ENCODE peak calls at places on chromosomes 12 and 14, in nine cellular contexts. O, F, B, U, I, M, Q, W and V are unnamed samples.

GRCh38 chr14:61561144-61561543 is 134.2 kb upstream of the HIF1A start:
- DNase-seq in M (no peak), I (no peak), F (no peak), Q (no peak), W (no peak), O (peak), B (no peak), U (peak), V (no peak)

GRCh38 chr14:38042356-38042755 is 165.3 kb upstream of the SSTR1 start:
- DNase-seq in F (no peak), W (no peak), Q (no peak), B (no peak), M (no peak), I (no peak), O (no peak), U (peak), V (no peak)

GRCh38 chr12:104602901-104603300 is 146.2 kb downstream of the CHST11 start:
- DNase-seq in W (no peak), F (no peak), Q (no peak), B (peak), O (peak), U (no peak), I (no peak), M (no peak), V (no peak)

GRCh38 chr12:45379261-45379660 is 163.4 kb downstream of the ANO6 start:
- DNase-seq in W (no peak), Q (no peak), M (peak), B (peak), O (peak), F (no peak), U (peak), I (no peak), V (no peak)

GRCh38 chr12:49553512-49554088 is 14.3 kb downstream of the MCRS1 start:
- DNase-seq in Q (no peak), B (peak), W (peak), O (peak), I (no peak), U (peak), F (no peak), M (peak), V (no peak)

GRCh38 chr12:26867084-26867483 is 34.1 kb upstream of the ITPR2 start:
- DNase-seq in M (no peak), W (peak), I (no peak), U (no peak), B (no peak), Q (no peak), F (no peak), O (no peak), V (no peak)

GRCh38 chr12:103313894-103314293 is 181.9 kb downstream of the C12orf42 start:
- DNase-seq in M (no peak), F (no peak), I (no peak), W (peak), U (no peak), O (no peak), B (no peak), Q (no peak), V (no peak)

GRCh38 chr12:7935773-7936581 is at the start of gene SLC2A3:
- DNase-seq in O (peak), W (peak), M (no peak), B (peak), I (peak), Q (peak), F (no peak), U (peak), V (peak)

GRCh38 chr12:103901518-103902173 is 28.6 kb upstream of the HSP90B1 start:
- DNase-seq in I (no peak), Q (no peak), W (no peak), B (no peak), F (no peak), O (no peak), U (no peak), M (no peak), V (no peak)

GRCh38 chr12:112170971-112171596 is 45.7 kb downstream of the TRAFD1 start:
- DNase-seq in W (no peak), I (peak), O (no peak), U (no peak), F (no peak), M (no peak), B (no peak), Q (no peak), V (no peak)

GRCh38 chr12:46908236-46908935 is 82.6 kb upstream of the SLC38A4 start:
- DNase-seq in U (peak), W (no peak), I (no peak), F (no peak), Q (no peak), O (peak), M (no peak), B (peak), V (no peak)

GRCh38 chr12:20366776-20367409 is 1.4 kb upstream of the PDE3A start:
- DNase-seq in O (no peak), M (no peak), B (no peak), I (no peak), Q (no peak), F (no peak), U (no peak), W (no peak), V (no peak)

GRCh38 chr12:20370001-20370381 is 1.7 kb downstream of the PDE3A start:
- DNase-seq in W (no peak), M (peak), F (peak), Q (peak), U (peak), B (no peak), O (no peak), I (peak), V (peak)

GRCh38 chr12:20369164-20370000 is 1.0 kb downstream of the PDE3A start:
- DNase-seq in I (peak), M (peak), F (peak), O (no peak), B (no peak), Q (peak), W (no peak), U (peak), V (peak)

GRCh38 chr12:20368653-20369163 is 371 bp downstream of the PDE3A start:
- DNase-seq in B (no peak), Q (peak), F (peak), I (peak), W (no peak), O (peak), M (peak), U (peak), V (peak)

GRCh38 chr12:20367731-20368652 is at the start of gene PDE3A:
- DNase-seq in O (peak), I (peak), F (peak), B (peak), Q (peak), W (no peak), U (peak), M (peak), V (peak)
- TF ChIP-seq CTCF in O (no peak), I (peak), F (no peak), B (no peak), Q (peak), W (no peak), U (peak), M (no peak), V (no peak)

GRCh38 chr14:54722791-54723432 is 156.0 kb downstream of the SAMD4A start:
- DNase-seq in B (peak), W (peak), U (peak), F (no peak), M (peak), O (peak), I (no peak), Q (no peak), V (no peak)
- TF ChIP-seq CTCF in B (no peak), W (peak), U (peak), F (peak), M (no peak), O (peak), I (peak), Q (peak), V (no peak)

DNA sequence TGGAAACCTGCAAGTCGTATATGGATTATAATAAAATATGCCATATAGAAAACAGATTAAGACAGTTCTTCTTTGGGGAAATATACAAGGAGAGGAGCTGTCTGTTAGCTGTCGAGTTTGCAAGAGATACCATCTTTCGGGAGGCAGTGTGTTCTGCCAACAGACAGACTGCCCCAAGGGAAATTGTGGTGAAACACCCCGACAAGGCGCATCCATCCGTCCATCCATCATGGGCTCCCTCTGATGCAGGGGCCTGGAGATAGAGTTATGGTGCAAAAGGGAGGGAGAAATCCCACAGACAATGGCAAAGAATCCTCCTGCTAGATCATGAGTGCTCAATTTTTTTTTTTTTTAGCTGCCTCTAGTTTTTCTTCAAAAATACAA is 156.3 kb downstream of the DPF3 start:
- DNase-seq in U (no peak), W (no peak), F (no peak), B (no peak), I (peak), M (no peak), O (no peak), Q (no peak), V (no peak)
- TF ChIP-seq CTCF in U (no peak), W (no peak), F (no peak), B (no peak), I (no peak), M (no peak), O (no peak), Q (no peak), V (no peak)

GRCh38 chr14:102530828-102531478 is 21.4 kb upstream of the ANKRD9 start:
- DNase-seq in I (no peak), F (no peak), B (no peak), U (no peak), M (no peak), W (peak), Q (no peak), O (peak), V (no peak)

GRCh38 chr14:102527255-102528232 is 18.0 kb upstream of the ANKRD9 start:
- DNase-seq in M (peak), B (peak), U (peak), I (no peak), Q (no peak), F (peak), W (no peak), O (peak), V (no peak)

GRCh38 chr14:102537981-102538597 is 28.5 kb upstream of the ANKRD9 start:
- DNase-seq in B (no peak), W (no peak), F (no peak), Q (no peak), M (no peak), U (no peak), I (no peak), O (no peak), V (no peak)

GRCh38 chr14:102528441-102529170 is 19.0 kb upstream of the ANKRD9 start:
- DNase-seq in B (no peak), U (no peak), O (no peak), I (no peak), Q (no peak), F (no peak), M (no peak), W (no peak), V (no peak)

DNA sequence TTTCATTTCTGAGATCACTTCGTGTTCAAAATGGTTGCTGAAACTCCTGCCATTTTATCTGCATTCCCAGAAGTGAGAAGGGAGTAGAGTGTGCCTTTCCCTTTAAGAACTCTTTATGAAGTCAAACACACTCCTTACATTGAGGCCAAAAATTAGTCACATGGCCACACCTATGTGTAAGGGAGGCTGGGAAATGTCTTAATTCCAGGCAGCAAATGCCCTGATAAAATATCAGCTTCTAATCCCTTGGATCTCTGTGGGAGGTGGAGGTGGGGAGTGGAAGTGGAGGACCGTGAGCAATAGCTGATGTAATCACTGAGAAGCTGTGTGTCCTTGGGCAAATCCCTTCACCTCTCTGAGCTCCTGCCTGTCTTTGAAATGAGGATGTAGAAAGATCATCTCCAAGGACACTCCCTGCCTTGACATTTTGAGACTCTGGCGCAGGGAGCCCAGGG is 22.7 kb upstream of the ANKRD9 start:
- DNase-seq in W (no peak), Q (no peak), B (peak), O (peak), I (no peak), F (no peak), U (no peak), M (no peak), V (no peak)
- TF ChIP-seq CTCF in W (no peak), Q (no peak), B (no peak), O (no peak), I (no peak), F (no peak), U (no peak), M (no peak), V (no peak)

DNA sequence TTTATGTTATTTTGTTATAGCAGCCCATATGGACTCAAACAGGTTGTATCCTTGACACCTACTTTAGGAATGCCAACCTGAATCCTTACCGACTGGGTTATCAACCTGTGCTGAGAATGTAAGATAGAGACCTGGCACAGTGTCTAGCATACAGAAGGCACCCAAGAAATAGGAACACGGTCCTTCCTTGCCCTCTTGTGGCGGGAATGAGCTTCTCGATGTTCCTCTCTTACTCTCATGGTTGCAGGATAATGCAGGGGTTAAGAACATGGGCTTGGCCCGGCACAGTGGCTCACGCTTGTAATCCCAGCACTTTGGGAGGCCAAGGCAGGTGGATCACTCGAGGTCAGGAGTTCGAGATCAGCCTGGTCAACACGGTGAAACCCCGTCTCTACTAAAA is 6.5 kb downstream of the C12orf43 start:
- DNase-seq in O (peak), M (peak), F (no peak), Q (no peak), W (no peak), U (peak), B (peak), I (no peak), V (no peak)
- TF ChIP-seq CTCF in O (peak), M (peak), F (no peak), Q (peak), W (no peak), U (peak), B (peak), I (no peak), V (peak)

GRCh38 chr12:72286526-72286925 is 14.4 kb downstream of the TRHDE start:
- DNase-seq in W (no peak), U (no peak), I (no peak), F (no peak), B (no peak), Q (no peak), O (no peak), M (no peak), V (no peak)

GRCh38 chr12:72281145-72281544 is 9.0 kb downstream of the TRHDE start:
- DNase-seq in W (no peak), M (no peak), Q (no peak), O (no peak), F (no peak), I (no peak), B (no peak), U (peak), V (no peak)

GRCh38 chr12:72278894-72279293 is 6.7 kb downstream of the TRHDE start:
- DNase-seq in Q (no peak), M (no peak), I (no peak), W (no peak), U (no peak), O (no peak), B (no peak), F (no peak), V (no peak)

GRCh38 chr12:72285861-72286260 is 13.7 kb downstream of the TRHDE start:
- DNase-seq in Q (no peak), M (no peak), U (no peak), O (no peak), I (no peak), W (no peak), B (no peak), F (no peak), V (no peak)

DNA sequence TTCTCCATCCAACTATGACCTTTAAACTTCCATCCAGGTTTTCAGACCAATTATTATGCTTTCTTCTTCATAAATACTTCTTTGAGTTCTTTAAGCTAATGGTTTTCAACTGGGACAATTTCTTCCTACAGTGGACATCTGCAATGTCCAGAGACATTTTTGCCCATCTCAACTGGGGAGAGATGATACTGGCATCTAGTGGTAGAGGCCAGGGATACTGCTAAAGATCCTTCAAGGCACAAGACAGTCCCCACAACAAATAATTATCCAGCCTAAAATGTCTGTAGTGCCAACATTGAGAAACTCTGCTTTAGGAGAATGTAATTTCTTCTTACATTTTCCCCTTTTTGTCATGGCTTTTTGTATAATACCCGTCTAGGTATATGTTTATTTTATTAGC is 10.6 kb downstream of the TRHDE start:
- DNase-seq in B (no peak), Q (no peak), I (no peak), F (no peak), W (no peak), M (no peak), U (peak), O (no peak), V (no peak)
- TF ChIP-seq CTCF in B (peak), Q (peak), I (no peak), F (no peak), W (no peak), M (peak), U (peak), O (peak), V (no peak)

DNA sequence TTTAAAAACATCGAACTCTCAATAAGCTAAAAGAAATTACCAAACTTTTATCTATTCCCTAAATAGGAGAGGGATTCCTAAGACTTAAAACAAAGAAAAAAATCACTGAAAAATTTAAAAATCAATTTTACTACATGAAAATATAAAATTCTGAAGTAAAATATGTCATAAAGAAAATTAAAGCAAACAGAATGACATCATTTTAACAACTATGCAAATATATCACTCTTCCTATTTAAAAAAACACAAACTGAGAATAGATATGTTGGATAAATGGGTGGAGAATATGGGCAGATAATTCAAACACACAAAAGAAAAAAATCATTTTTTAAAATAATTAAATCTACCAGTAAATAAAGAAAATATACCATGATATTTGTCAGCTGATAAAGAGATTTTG is 510.0 kb downstream of the BCL11B start:
- DNase-seq in W (no peak), M (no peak), Q (no peak), I (no peak), O (no peak), B (no peak), F (no peak), U (no peak), V (no peak)
- TF ChIP-seq CTCF in W (no peak), M (no peak), Q (no peak), I (no peak), O (no peak), B (no peak), F (no peak), U (no peak), V (no peak)

GRCh38 chr12:56221757-56222530 is at the start of gene RNF41:
- DNase-seq in Q (peak), M (peak), I (peak), F (peak), B (peak), U (peak), W (peak), O (peak), V (peak)
- TF ChIP-seq CTCF in Q (no peak), M (no peak), I (peak), F (no peak), B (no peak), U (no peak), W (no peak), O (peak), V (peak)